ENCODE peak calls at places on chromosome 3, in six cellular contexts. W is body of pancreas, M is lower lobe of right lung, C is Panc1, E is GM23338, D is lung. N is an unnamed sample.

GRCh38 chr3:18649666-18650363 is 224.7 kb upstream of the SATB1 start:
- DNase-seq in W (no peak), M (no peak), C (no peak), E (no peak), D (no peak), N (no peak)

GRCh38 chr3:64377942-64378341 is 152.7 kb upstream of the PRICKLE2 start:
- DNase-seq in W (no peak), M (no peak), C (no peak), E (no peak), D (no peak), N (no peak)

GRCh38 chr3:28279770-28280169 is 38.4 kb downstream of the CMC1 start:
- DNase-seq in W (no peak), M (no peak), C (no peak), E (no peak), D (no peak), N (no peak)

GRCh38 chr3:62662680-62663079 is 212.5 kb downstream of the CADPS start:
- DNase-seq in W (no peak), M (no peak), C (no peak), E (no peak), D (no peak), N (no peak)

GRCh38 chr3:169323580-169324453 is 339.7 kb downstream of the MECOM start:
- DNase-seq in W (no peak), M (no peak), C (no peak), E (peak; percentile 7), D (no peak), N (peak; percentile 18)

GRCh38 chr3:129278970-129279906 is 568 bp downstream of the HMCES start:
- DNase-seq in W (peak; percentile 28), M (peak; percentile 62), C (no peak), E (peak; percentile 81), D (peak; percentile 33), N (peak; percentile 55)

GRCh38 chr3:87332789-87333188 is 56.4 kb upstream of the POU1F1 start:
- DNase-seq in W (no peak), M (no peak), C (no peak), E (no peak), D (no peak), N (no peak)

GRCh38 chr3:114861666-114862065 is 285.4 kb downstream of the ZBTB20 start:
- DNase-seq in W (no peak), M (no peak), C (no peak), E (no peak), D (no peak), N (no peak)

GRCh38 chr3:185205865-185206264 is 48.0 kb downstream of the EHHADH start:
- DNase-seq in W (no peak), M (no peak), C (no peak), E (no peak), D (no peak), N (no peak)

GRCh38 chr3:172903642-172904041 is 153.1 kb downstream of the ECT2 start:
- DNase-seq in W (no peak), M (no peak), C (no peak), E (no peak), D (no peak), N (no peak)

GRCh38 chr3:17935217-17935616 is 192.8 kb upstream of the TBC1D5 start:
- DNase-seq in W (peak; percentile 11), M (no peak), C (no peak), E (no peak), D (no peak), N (no peak)

GRCh38 chr3:172918165-172918564 is 167.6 kb downstream of the ECT2 start:
- DNase-seq in W (peak; percentile 26), M (no peak), C (no peak), E (no peak), D (no peak), N (peak; percentile 55)

GRCh38 chr3:20256144-20256543 is 70.1 kb upstream of the SGO1 start:
- DNase-seq in W (no peak), M (no peak), C (no peak), E (no peak), D (no peak), N (no peak)

GRCh38 chr3:52093751-52094525 is 37.6 kb upstream of the DUSP7 start:
- DNase-seq in W (no peak), M (peak; percentile 20), C (no peak), E (no peak), D (no peak), N (peak; percentile 41)

GRCh38 chr3:85950435-85950834 is 991.6 kb downstream of the CADM2 start:
- DNase-seq in W (no peak), M (no peak), C (no peak), E (no peak), D (no peak), N (no peak)

GRCh38 chr3:154323921-154324738 is at the start of gene DHX36:
- DNase-seq in W (peak; percentile 91), M (peak; percentile 92), C (peak; percentile 58), E (peak; percentile 97), D (peak; percentile 90), N (peak; percentile 98)

GRCh38 chr3:190996376-190996775 is 133.9 kb upstream of the GMNC start:
- DNase-seq in W (no peak), M (no peak), C (no peak), E (no peak), D (no peak), N (peak; percentile 74)

GRCh38 chr3:56415672-56416071 is 52.6 kb downstream of the ERC2 start:
- DNase-seq in W (no peak), M (no peak), C (no peak), E (no peak), D (no peak), N (no peak)

GRCh38 chr3:145892869-145893268 is 268.1 kb downstream of the PLOD2 start:
- DNase-seq in W (no peak), M (no peak), C (no peak), E (no peak), D (no peak), N (no peak)
- H3K4me3 ChIP-seq in W (no peak overlapping the region), M (no peak overlapping the region), C (no peak overlapping the region), E (no peak overlapping the region), D (no peak overlapping the region), N (no peak overlapping the region)

DNA sequence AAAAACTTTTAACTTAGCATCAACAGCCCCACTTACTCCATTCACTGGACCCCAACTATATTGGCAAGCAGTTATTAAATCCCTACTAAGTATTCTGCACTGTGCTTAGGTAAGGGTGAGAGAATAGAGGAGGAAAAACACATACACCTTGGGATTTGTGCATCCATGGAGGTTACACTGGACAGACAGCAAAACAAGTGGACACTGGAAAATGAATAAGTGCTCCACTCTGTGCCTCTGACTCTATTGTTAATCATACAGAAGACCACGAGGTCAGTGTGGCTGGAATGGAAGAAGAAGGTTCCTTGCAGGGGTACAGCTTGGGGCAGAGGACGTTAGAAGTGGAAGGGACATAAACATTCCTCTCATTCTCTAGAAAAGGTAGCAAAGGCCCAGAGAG is 3.2 kb downstream of the ADCY5 start:
- DNase-seq in W (no peak), M (no peak), C (no peak), E (no peak), D (no peak), N (no peak)
- H3K4me1 ChIP-seq in W (peaks cover 22% of the 10 kb centered on the region), M (peaks cover 15% of the 10 kb centered on the region), C (no peaks in the 10 kb centered on the region), E (peaks cover 14% of the 10 kb centered on the region), D (peaks cover 15% of the 10 kb centered on the region), N (no peaks in the 10 kb centered on the region)

GRCh38 chr3:37536799-37537311 is 324.8 kb upstream of the CTDSPL start:
- DNase-seq in W (no peak), M (no peak), C (no peak), E (no peak), D (no peak), N (no peak)
- H3K4me3 ChIP-seq in W (no peak overlapping the region), M (no peak overlapping the region), C (no peak overlapping the region), E (no peak overlapping the region), D (no peak overlapping the region), N (no peak overlapping the region)

GRCh38 chr3:131796558-131796957 is 238.3 kb downstream of the CPNE4 start:
- DNase-seq in W (no peak), M (no peak), C (no peak), E (peak; percentile 40), D (no peak), N (no peak)
- H3K4me1 ChIP-seq in W (no peaks in the 10 kb centered on the region), M (no peaks in the 10 kb centered on the region), C (no peaks in the 10 kb centered on the region), E (peaks cover 27% of the 10 kb centered on the region), D (no peaks in the 10 kb centered on the region), N (peaks cover 7% of the 10 kb centered on the region)

DNA sequence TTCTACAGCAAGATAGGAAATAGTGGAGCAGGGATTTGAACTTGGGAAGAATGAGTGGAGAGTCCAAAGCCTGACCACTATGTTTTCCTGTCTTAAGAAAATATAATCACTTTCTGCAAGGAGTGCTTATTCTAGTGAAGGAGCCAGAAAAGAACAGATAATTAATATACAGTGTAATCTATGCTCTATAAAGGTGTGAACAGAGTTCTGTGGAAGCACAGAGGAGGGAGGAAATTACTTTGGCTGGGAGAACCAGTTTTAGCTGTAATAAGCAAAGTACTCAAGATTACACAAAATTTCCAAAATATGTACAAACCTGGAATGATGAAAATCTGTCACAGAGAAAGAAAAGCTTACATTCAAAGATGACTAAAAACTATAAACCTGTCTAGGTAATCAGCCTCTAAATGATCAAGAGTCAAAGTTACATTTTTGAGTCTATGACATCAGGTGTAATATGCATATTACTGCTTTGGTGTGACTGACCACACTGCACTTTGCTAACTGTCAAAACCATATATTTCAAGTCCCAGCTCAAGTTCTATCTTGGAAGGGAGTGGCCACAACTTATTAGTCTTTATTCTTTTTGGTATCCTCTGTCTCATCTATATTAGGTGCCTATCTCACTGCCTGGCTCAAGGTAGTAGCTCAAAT is 40.7 kb upstream of the MB21D2 start:
- DNase-seq in W (no peak), M (no peak), C (no peak), E (no peak), D (no peak), N (no peak)
- H3K4me3 ChIP-seq in W (no peak overlapping the region), M (no peak overlapping the region), C (no peak overlapping the region), E (no peak overlapping the region), D (no peak overlapping the region), N (peak overlapping the region; percentile 77)